ENCODE peak calls at places on chromosomes 11 and 22, in nine cellular contexts. One of them, this sample, is unnamed.

GRCh38 chr11:134372961-134373360 is 39.1 kb downstream of the B3GAT1 start:
- DNase-seq in HFFc6: no peak
- DNase-seq in Caco-2: no peak
- DNase-seq in DND-41: no peak
- DNase-seq in tibial artery: no peak
- DNase-seq in CD4-positive, alpha-beta T cell: no peak
- DNase-seq in heart left ventricle: no peak
- DNase-seq in GM13977: no peak
- DNase-seq in pancreas: peak
- DNase-seq in this sample: no peak

GRCh38 chr22:17380711-17381087 is 11.4 kb downstream of the CECR2 start:
- DNase-seq in HFFc6: no peak
- DNase-seq in Caco-2: no peak
- DNase-seq in DND-41: no peak
- DNase-seq in tibial artery: no peak
- DNase-seq in CD4-positive, alpha-beta T cell: no peak
- DNase-seq in heart left ventricle: no peak
- DNase-seq in GM13977: no peak
- DNase-seq in pancreas: no peak
- DNase-seq in this sample: no peak

GRCh38 chr11:116827461-116827860 is 2.2 kb upstream of the APOC3 start:
- DNase-seq in HFFc6: no peak
- DNase-seq in Caco-2: no peak
- DNase-seq in DND-41: no peak
- DNase-seq in tibial artery: peak
- DNase-seq in CD4-positive, alpha-beta T cell: no peak
- DNase-seq in heart left ventricle: no peak
- DNase-seq in GM13977: no peak
- DNase-seq in pancreas: no peak
- DNase-seq in this sample: no peak

GRCh38 chr11:130096042-130096441 is 26.3 kb downstream of the APLP2 start:
- DNase-seq in HFFc6: no peak
- DNase-seq in Caco-2: no peak
- DNase-seq in DND-41: no peak
- DNase-seq in tibial artery: no peak
- DNase-seq in CD4-positive, alpha-beta T cell: no peak
- DNase-seq in heart left ventricle: no peak
- DNase-seq in GM13977: no peak
- DNase-seq in pancreas: no peak
- DNase-seq in this sample: no peak

GRCh38 chr11:80435345-80435744 is 994.5 kb upstream of the TENM4 start:
- DNase-seq in HFFc6: no peak
- DNase-seq in Caco-2: no peak
- DNase-seq in DND-41: no peak
- DNase-seq in tibial artery: no peak
- DNase-seq in CD4-positive, alpha-beta T cell: no peak
- DNase-seq in heart left ventricle: no peak
- DNase-seq in GM13977: no peak
- DNase-seq in pancreas: no peak
- DNase-seq in this sample: no peak

GRCh38 chr22:29879738-29880137 is 3.2 kb upstream of the MTMR3 start:
- DNase-seq in HFFc6: no peak
- DNase-seq in Caco-2: peak
- DNase-seq in DND-41: peak
- DNase-seq in tibial artery: no peak
- DNase-seq in CD4-positive, alpha-beta T cell: no peak
- DNase-seq in heart left ventricle: no peak
- DNase-seq in GM13977: no peak
- DNase-seq in pancreas: no peak
- DNase-seq in this sample: no peak

GRCh38 chr22:46148336-46148735 is 2.0 kb upstream of the PPARA start:
- DNase-seq in HFFc6: no peak
- DNase-seq in Caco-2: no peak
- DNase-seq in DND-41: no peak
- DNase-seq in tibial artery: no peak
- DNase-seq in CD4-positive, alpha-beta T cell: no peak
- DNase-seq in heart left ventricle: no peak
- DNase-seq in GM13977: no peak
- DNase-seq in pancreas: no peak
- DNase-seq in this sample: no peak

GRCh38 chr11:132278801-132279574 is 908.6 kb downstream of the NTM start:
- DNase-seq in HFFc6: peak
- DNase-seq in Caco-2: peak
- DNase-seq in DND-41: peak
- DNase-seq in tibial artery: no peak
- DNase-seq in CD4-positive, alpha-beta T cell: no peak
- DNase-seq in heart left ventricle: no peak
- DNase-seq in GM13977: peak
- DNase-seq in pancreas: no peak
- DNase-seq in this sample: no peak

GRCh38 chr11:65316979-65317786 is 2.5 kb downstream of the CDC42EP2 start:
- DNase-seq in HFFc6: peak
- DNase-seq in Caco-2: no peak
- DNase-seq in DND-41: no peak
- DNase-seq in tibial artery: peak
- DNase-seq in CD4-positive, alpha-beta T cell: no peak
- DNase-seq in heart left ventricle: peak
- DNase-seq in GM13977: no peak
- DNase-seq in pancreas: peak
- DNase-seq in this sample: no peak

GRCh38 chr11:65315204-65315865 is 669 bp downstream of the CDC42EP2 start:
- DNase-seq in HFFc6: peak
- DNase-seq in Caco-2: peak
- DNase-seq in DND-41: peak
- DNase-seq in tibial artery: peak
- DNase-seq in CD4-positive, alpha-beta T cell: peak
- DNase-seq in heart left ventricle: peak
- DNase-seq in GM13977: peak
- DNase-seq in pancreas: peak
- DNase-seq in this sample: peak

GRCh38 chr11:65314501-65315203 is at the start of gene CDC42EP2:
- DNase-seq in HFFc6: peak
- DNase-seq in Caco-2: peak
- DNase-seq in DND-41: peak
- DNase-seq in tibial artery: peak
- DNase-seq in CD4-positive, alpha-beta T cell: peak
- DNase-seq in heart left ventricle: peak
- DNase-seq in GM13977: peak
- DNase-seq in pancreas: peak
- DNase-seq in this sample: peak

GRCh38 chr11:65316311-65316978 is 1.8 kb downstream of the CDC42EP2 start:
- DNase-seq in HFFc6: peak
- DNase-seq in Caco-2: no peak
- DNase-seq in DND-41: no peak
- DNase-seq in tibial artery: peak
- DNase-seq in CD4-positive, alpha-beta T cell: no peak
- DNase-seq in heart left ventricle: no peak
- DNase-seq in GM13977: no peak
- DNase-seq in pancreas: no peak
- DNase-seq in this sample: no peak

DNA sequence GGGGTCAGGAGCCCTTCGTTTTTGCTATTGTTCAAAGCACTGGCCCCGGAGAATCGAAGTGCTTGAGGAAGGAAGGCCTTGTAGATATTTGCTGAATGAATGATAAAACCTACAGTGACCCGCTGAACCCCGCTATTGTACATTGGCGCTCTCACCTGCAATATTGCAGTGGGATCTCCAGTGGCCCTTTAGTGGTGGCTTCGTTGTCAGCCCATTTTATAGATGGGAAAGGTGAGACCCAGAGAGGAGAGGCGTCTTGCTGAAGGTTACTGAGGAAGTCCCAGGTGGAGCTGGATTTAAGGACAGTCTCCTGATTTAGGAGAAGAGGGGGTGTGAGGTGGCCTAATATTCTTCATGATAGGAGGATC is 1.2 kb downstream of the CDC42EP2 start:
- DNase-seq in HFFc6: no peak
- DNase-seq in Caco-2: no peak
- DNase-seq in DND-41: no peak
- DNase-seq in tibial artery: no peak
- DNase-seq in CD4-positive, alpha-beta T cell: no peak
- DNase-seq in heart left ventricle: no peak
- DNase-seq in GM13977: no peak
- DNase-seq in pancreas: no peak
- DNase-seq in this sample: no peak
- TF ChIP-seq CTCF in HFFc6: peak
- TF ChIP-seq CTCF in Caco-2: peak
- TF ChIP-seq CTCF in DND-41: no peak
- TF ChIP-seq CTCF in tibial artery: no peak
- TF ChIP-seq CTCF in CD4-positive, alpha-beta T cell: peak
- TF ChIP-seq CTCF in heart left ventricle: no peak
- TF ChIP-seq CTCF in GM13977: no peak
- TF ChIP-seq CTCF in pancreas: no peak
- TF ChIP-seq CTCF in this sample: peak

GRCh38 chr11:60757231-60757800 is 649 bp downstream of the MS4A15 start:
- DNase-seq in HFFc6: no peak
- DNase-seq in Caco-2: no peak
- DNase-seq in DND-41: no peak
- DNase-seq in tibial artery: no peak
- DNase-seq in CD4-positive, alpha-beta T cell: no peak
- DNase-seq in heart left ventricle: no peak
- DNase-seq in GM13977: no peak
- DNase-seq in pancreas: no peak
- DNase-seq in this sample: no peak

GRCh38 chr11:60761436-60762190 is 4.9 kb downstream of the MS4A15 start:
- DNase-seq in HFFc6: no peak
- DNase-seq in Caco-2: no peak
- DNase-seq in DND-41: no peak
- DNase-seq in tibial artery: no peak
- DNase-seq in CD4-positive, alpha-beta T cell: no peak
- DNase-seq in heart left ventricle: no peak
- DNase-seq in GM13977: no peak
- DNase-seq in pancreas: no peak
- DNase-seq in this sample: no peak

GRCh38 chr11:60754887-60755286 is 1.8 kb upstream of the MS4A15 start:
- DNase-seq in HFFc6: no peak
- DNase-seq in Caco-2: no peak
- DNase-seq in DND-41: no peak
- DNase-seq in tibial artery: no peak
- DNase-seq in CD4-positive, alpha-beta T cell: no peak
- DNase-seq in heart left ventricle: no peak
- DNase-seq in GM13977: no peak
- DNase-seq in pancreas: no peak
- DNase-seq in this sample: no peak

GRCh38 chr11:60753309-60753708 is 3.4 kb upstream of the MS4A15 start:
- DNase-seq in HFFc6: no peak
- DNase-seq in Caco-2: no peak
- DNase-seq in DND-41: no peak
- DNase-seq in tibial artery: peak
- DNase-seq in CD4-positive, alpha-beta T cell: no peak
- DNase-seq in heart left ventricle: no peak
- DNase-seq in GM13977: no peak
- DNase-seq in pancreas: no peak
- DNase-seq in this sample: no peak

DNA sequence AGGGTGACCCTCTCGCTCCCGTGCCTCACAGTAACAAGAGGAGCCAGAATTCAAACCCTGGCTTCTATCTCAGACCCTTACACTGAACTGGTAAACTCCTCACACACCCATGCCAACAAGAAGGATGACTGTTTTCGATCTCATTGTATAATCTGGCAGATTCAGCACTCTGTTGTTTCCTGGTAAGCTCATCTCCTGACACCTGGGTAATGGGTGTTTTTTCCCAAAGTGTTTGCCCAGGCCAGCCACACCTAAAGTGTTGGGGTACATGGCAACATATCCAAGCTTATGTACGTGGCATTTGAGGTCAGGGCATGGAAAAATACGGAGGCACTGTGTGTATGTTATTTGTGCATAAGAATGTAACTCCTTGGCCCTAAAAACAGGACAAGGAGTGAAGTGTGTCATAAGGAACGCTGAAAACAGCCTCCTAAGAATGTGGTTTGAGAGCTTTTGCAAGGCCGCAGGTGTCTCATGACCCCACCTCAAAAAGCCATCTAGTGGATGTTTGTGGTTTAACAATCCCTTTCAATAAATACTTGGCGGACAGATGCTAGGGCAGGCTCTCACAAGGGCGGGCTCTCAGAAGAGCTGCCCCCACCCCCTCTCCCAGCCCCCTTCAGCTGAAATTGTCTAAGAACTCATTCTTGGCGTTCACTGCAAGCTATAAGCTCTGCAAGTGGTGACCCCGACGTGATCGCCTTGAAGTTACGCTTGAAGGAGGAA is at the start of gene MS4A15:
- DNase-seq in HFFc6: no peak
- DNase-seq in Caco-2: peak
- DNase-seq in DND-41: peak
- DNase-seq in tibial artery: no peak
- DNase-seq in CD4-positive, alpha-beta T cell: no peak
- DNase-seq in heart left ventricle: no peak
- DNase-seq in GM13977: peak
- DNase-seq in pancreas: no peak
- DNase-seq in this sample: no peak
- TF ChIP-seq CTCF in HFFc6: peak
- TF ChIP-seq CTCF in Caco-2: peak
- TF ChIP-seq CTCF in DND-41: peak
- TF ChIP-seq CTCF in tibial artery: no peak
- TF ChIP-seq CTCF in CD4-positive, alpha-beta T cell: peak
- TF ChIP-seq CTCF in heart left ventricle: no peak
- TF ChIP-seq CTCF in GM13977: peak
- TF ChIP-seq CTCF in pancreas: peak
- TF ChIP-seq CTCF in this sample: peak

GRCh38 chr22:22770280-22770871 is 117.2 kb upstream of the IGLL5 start:
- DNase-seq in HFFc6: peak
- DNase-seq in Caco-2: peak
- DNase-seq in DND-41: peak
- DNase-seq in tibial artery: no peak
- DNase-seq in CD4-positive, alpha-beta T cell: peak
- DNase-seq in heart left ventricle: no peak
- DNase-seq in GM13977: no peak
- DNase-seq in pancreas: peak
- DNase-seq in this sample: no peak

GRCh38 chr22:22769434-22770279 is 118.0 kb upstream of the IGLL5 start:
- DNase-seq in HFFc6: no peak
- DNase-seq in Caco-2: no peak
- DNase-seq in DND-41: no peak
- DNase-seq in tibial artery: no peak
- DNase-seq in CD4-positive, alpha-beta T cell: no peak
- DNase-seq in heart left ventricle: no peak
- DNase-seq in GM13977: no peak
- DNase-seq in pancreas: no peak
- DNase-seq in this sample: peak

GRCh38 chr22:22770881-22771280 is 116.7 kb upstream of the IGLL5 start:
- DNase-seq in HFFc6: no peak
- DNase-seq in Caco-2: no peak
- DNase-seq in DND-41: no peak
- DNase-seq in tibial artery: no peak
- DNase-seq in CD4-positive, alpha-beta T cell: no peak
- DNase-seq in heart left ventricle: no peak
- DNase-seq in GM13977: no peak
- DNase-seq in pancreas: no peak
- DNase-seq in this sample: no peak

GRCh38 chr22:22768885-22769284 is 118.7 kb upstream of the IGLL5 start:
- DNase-seq in HFFc6: no peak
- DNase-seq in Caco-2: no peak
- DNase-seq in DND-41: no peak
- DNase-seq in tibial artery: no peak
- DNase-seq in CD4-positive, alpha-beta T cell: no peak
- DNase-seq in heart left ventricle: no peak
- DNase-seq in GM13977: no peak
- DNase-seq in pancreas: no peak
- DNase-seq in this sample: peak

GRCh38 chr22:22767876-22768602 is 119.6 kb upstream of the IGLL5 start:
- DNase-seq in HFFc6: no peak
- DNase-seq in Caco-2: no peak
- DNase-seq in DND-41: no peak
- DNase-seq in tibial artery: no peak
- DNase-seq in CD4-positive, alpha-beta T cell: no peak
- DNase-seq in heart left ventricle: no peak
- DNase-seq in GM13977: no peak
- DNase-seq in pancreas: no peak
- DNase-seq in this sample: peak
- TF ChIP-seq CTCF in HFFc6: no peak
- TF ChIP-seq CTCF in Caco-2: no peak
- TF ChIP-seq CTCF in DND-41: peak
- TF ChIP-seq CTCF in tibial artery: no peak
- TF ChIP-seq CTCF in CD4-positive, alpha-beta T cell: no peak
- TF ChIP-seq CTCF in heart left ventricle: no peak
- TF ChIP-seq CTCF in GM13977: no peak
- TF ChIP-seq CTCF in pancreas: no peak
- TF ChIP-seq CTCF in this sample: no peak

GRCh38 chr11:106133529-106133928 is 56.1 kb downstream of the AASDHPPT start:
- DNase-seq in HFFc6: no peak
- DNase-seq in Caco-2: no peak
- DNase-seq in DND-41: no peak
- DNase-seq in tibial artery: no peak
- DNase-seq in CD4-positive, alpha-beta T cell: no peak
- DNase-seq in heart left ventricle: no peak
- DNase-seq in GM13977: no peak
- DNase-seq in pancreas: no peak
- DNase-seq in this sample: no peak
- TF ChIP-seq CTCF in HFFc6: peak
- TF ChIP-seq CTCF in Caco-2: no peak
- TF ChIP-seq CTCF in DND-41: peak
- TF ChIP-seq CTCF in tibial artery: no peak
- TF ChIP-seq CTCF in CD4-positive, alpha-beta T cell: no peak
- TF ChIP-seq CTCF in heart left ventricle: no peak
- TF ChIP-seq CTCF in GM13977: peak
- TF ChIP-seq CTCF in pancreas: no peak
- TF ChIP-seq CTCF in this sample: no peak

This sample was measured in mesothelial cell of epicardium.